ENCODE peak calls at places on chromosome 10, in eight cellular contexts. One of them, this sample, is unnamed.

GRCh38 chr10:112383325-112383724 is 9.4 kb downstream of the ACSL5 start:
- DNase-seq in GM20000: no peak
- DNase-seq in kidney epithelial cell: no peak
- DNase-seq in fibroblast of the aortic adventitia: peak; percentile 86
- DNase-seq in uterus: no peak
- DNase-seq in A549: no peak
- DNase-seq in GM06990: no peak
- DNase-seq in Peyer's patch: no peak
- DNase-seq in this sample: no peak

GRCh38 chr10:99964791-99965190 is 45.0 kb downstream of the DNMBP start:
- DNase-seq in GM06990: no peak
- DNase-seq in GM20000: no peak
- DNase-seq in Peyer's patch: no peak
- DNase-seq in A549: no peak
- DNase-seq in uterus: no peak
- DNase-seq in fibroblast of the aortic adventitia: peak; percentile 57
- DNase-seq in kidney epithelial cell: no peak
- DNase-seq in this sample: no peak

GRCh38 chr10:113168560-113168959 is 218.5 kb downstream of the TCF7L2 start:
- DNase-seq in A549: no peak
- DNase-seq in uterus: no peak
- DNase-seq in Peyer's patch: no peak
- DNase-seq in GM06990: no peak
- DNase-seq in kidney epithelial cell: no peak
- DNase-seq in GM20000: no peak
- DNase-seq in fibroblast of the aortic adventitia: no peak
- DNase-seq in this sample: no peak

GRCh38 chr10:370222-370825 is 235.1 kb downstream of the ZMYND11 start:
- DNase-seq in Peyer's patch: no peak
- DNase-seq in uterus: no peak
- DNase-seq in A549: no peak
- DNase-seq in fibroblast of the aortic adventitia: peak; percentile 61
- DNase-seq in kidney epithelial cell: no peak
- DNase-seq in GM06990: no peak
- DNase-seq in GM20000: no peak
- DNase-seq in this sample: no peak

GRCh38 chr10:102796407-102797176 is 40.6 kb downstream of the CYP17A1 start:
- DNase-seq in Peyer's patch: peak; percentile 86
- DNase-seq in GM20000: peak; percentile 74
- DNase-seq in GM06990: peak; percentile 58
- DNase-seq in uterus: peak; percentile 85
- DNase-seq in kidney epithelial cell: no peak
- DNase-seq in fibroblast of the aortic adventitia: peak; percentile 73
- DNase-seq in A549: no peak
- DNase-seq in this sample: peak; percentile 72

GRCh38 chr10:124693801-124694416 is 50.3 kb downstream of the FAM53B start:
- DNase-seq in Peyer's patch: no peak
- DNase-seq in A549: no peak
- DNase-seq in uterus: no peak
- DNase-seq in fibroblast of the aortic adventitia: no peak
- DNase-seq in GM20000: no peak
- DNase-seq in kidney epithelial cell: no peak
- DNase-seq in GM06990: no peak
- DNase-seq in this sample: no peak

GRCh38 chr10:13322615-13323148 is 22.8 kb upstream of the PHYH start:
- DNase-seq in Peyer's patch: no peak
- DNase-seq in kidney epithelial cell: no peak
- DNase-seq in GM06990: no peak
- DNase-seq in uterus: no peak
- DNase-seq in fibroblast of the aortic adventitia: no peak
- DNase-seq in A549: no peak
- DNase-seq in GM20000: no peak
- DNase-seq in this sample: no peak

GRCh38 chr10:12180221-12180974 is 15.3 kb downstream of the NUDT5 start:
- DNase-seq in fibroblast of the aortic adventitia: no peak
- DNase-seq in Peyer's patch: no peak
- DNase-seq in GM06990: no peak
- DNase-seq in GM20000: no peak
- DNase-seq in uterus: no peak
- DNase-seq in kidney epithelial cell: no peak
- DNase-seq in A549: no peak
- DNase-seq in this sample: no peak

GRCh38 chr10:4567637-4568036 is 258.4 kb upstream of the AKR1E2 start:
- DNase-seq in uterus: no peak
- DNase-seq in GM06990: no peak
- DNase-seq in Peyer's patch: no peak
- DNase-seq in A549: no peak
- DNase-seq in GM20000: no peak
- DNase-seq in kidney epithelial cell: no peak
- DNase-seq in fibroblast of the aortic adventitia: no peak
- DNase-seq in this sample: no peak

GRCh38 chr10:6513509-6513908 is 66.6 kb downstream of the PRKCQ start:
- DNase-seq in uterus: no peak
- DNase-seq in GM20000: no peak
- DNase-seq in fibroblast of the aortic adventitia: no peak
- DNase-seq in A549: no peak
- DNase-seq in GM06990: no peak
- DNase-seq in kidney epithelial cell: no peak
- DNase-seq in Peyer's patch: no peak
- DNase-seq in this sample: no peak

GRCh38 chr10:4775808-4776207 is 50.2 kb upstream of the AKR1E2 start:
- DNase-seq in GM20000: no peak
- DNase-seq in Peyer's patch: no peak
- DNase-seq in kidney epithelial cell: no peak
- DNase-seq in A549: peak; percentile 12
- DNase-seq in fibroblast of the aortic adventitia: no peak
- DNase-seq in uterus: no peak
- DNase-seq in GM06990: no peak
- DNase-seq in this sample: no peak

GRCh38 chr10:60427148-60427547 is 37.5 kb upstream of the ANK3 start:
- DNase-seq in fibroblast of the aortic adventitia: peak; percentile 27
- DNase-seq in A549: no peak
- DNase-seq in Peyer's patch: no peak
- DNase-seq in GM06990: no peak
- DNase-seq in kidney epithelial cell: no peak
- DNase-seq in GM20000: no peak
- DNase-seq in uterus: no peak
- DNase-seq in this sample: no peak

GRCh38 chr10:77648472-77648871 is 10.9 kb upstream of the KCNMA1 start:
- DNase-seq in Peyer's patch: no peak
- DNase-seq in GM06990: no peak
- DNase-seq in kidney epithelial cell: no peak
- DNase-seq in fibroblast of the aortic adventitia: no peak
- DNase-seq in GM20000: no peak
- DNase-seq in A549: no peak
- DNase-seq in uterus: no peak
- DNase-seq in this sample: no peak

GRCh38 chr10:43890124-43890523 is 241.4 kb upstream of the ZNF32 start:
- DNase-seq in uterus: no peak
- DNase-seq in kidney epithelial cell: no peak
- DNase-seq in fibroblast of the aortic adventitia: peak; percentile 82
- DNase-seq in Peyer's patch: no peak
- DNase-seq in GM06990: no peak
- DNase-seq in GM20000: no peak
- DNase-seq in A549: no peak
- DNase-seq in this sample: no peak

GRCh38 chr10:79425074-79425532 is 20.3 kb downstream of the ZCCHC24 start:
- DNase-seq in GM20000: no peak
- DNase-seq in kidney epithelial cell: no peak
- DNase-seq in Peyer's patch: no peak
- DNase-seq in A549: no peak
- DNase-seq in GM06990: no peak
- DNase-seq in fibroblast of the aortic adventitia: no peak
- DNase-seq in uterus: no peak
- DNase-seq in this sample: no peak

GRCh38 chr10:113680172-113681111 is 730 bp downstream of the CASP7 start:
- DNase-seq in GM06990: peak; percentile 76
- DNase-seq in fibroblast of the aortic adventitia: peak; percentile 59
- DNase-seq in GM20000: peak; percentile 28
- DNase-seq in A549: peak; percentile 28
- DNase-seq in Peyer's patch: peak; percentile 42
- DNase-seq in uterus: peak; percentile 45
- DNase-seq in kidney epithelial cell: peak; percentile 81
- DNase-seq in this sample: peak; percentile 35

GRCh38 chr10:99619090-99619800 is 994 bp downstream of the SLC25A28 start:
- DNase-seq in A549: no peak
- DNase-seq in GM06990: no peak
- DNase-seq in uterus: no peak
- DNase-seq in kidney epithelial cell: no peak
- DNase-seq in Peyer's patch: no peak
- DNase-seq in GM20000: peak; percentile 48
- DNase-seq in fibroblast of the aortic adventitia: peak; percentile 35
- DNase-seq in this sample: peak; percentile 32

GRCh38 chr10:125294109-125294508 is 133.7 kb upstream of the CTBP2 start:
- DNase-seq in A549: no peak
- DNase-seq in kidney epithelial cell: no peak
- DNase-seq in Peyer's patch: no peak
- DNase-seq in GM06990: no peak
- DNase-seq in GM20000: no peak
- DNase-seq in uterus: no peak
- DNase-seq in fibroblast of the aortic adventitia: no peak
- DNase-seq in this sample: no peak

GRCh38 chr10:36888925-36889573 is 236.3 kb upstream of the ANKRD30A start:
- DNase-seq in kidney epithelial cell: no peak
- DNase-seq in fibroblast of the aortic adventitia: no peak
- DNase-seq in Peyer's patch: no peak
- DNase-seq in GM20000: peak; percentile 23
- DNase-seq in GM06990: no peak
- DNase-seq in uterus: no peak
- DNase-seq in A549: peak; percentile 7
- DNase-seq in this sample: peak; percentile 17

GRCh38 chr10:4698075-4698474 is 127.9 kb upstream of the AKR1E2 start:
- DNase-seq in uterus: no peak
- DNase-seq in kidney epithelial cell: no peak
- DNase-seq in Peyer's patch: no peak
- DNase-seq in fibroblast of the aortic adventitia: peak; percentile 54
- DNase-seq in GM06990: no peak
- DNase-seq in GM20000: no peak
- DNase-seq in A549: no peak
- DNase-seq in this sample: no peak

GRCh38 chr10:33162248-33162575 is 172.3 kb downstream of the NRP1 start:
- DNase-seq in GM06990: no peak
- DNase-seq in uterus: no peak
- DNase-seq in GM20000: no peak
- DNase-seq in A549: no peak
- DNase-seq in kidney epithelial cell: no peak
- DNase-seq in fibroblast of the aortic adventitia: no peak
- DNase-seq in Peyer's patch: no peak
- DNase-seq in this sample: no peak

GRCh38 chr10:70551971-70552422 is 50.5 kb downstream of the PRF1 start:
- DNase-seq in Peyer's patch: no peak
- DNase-seq in fibroblast of the aortic adventitia: peak; percentile 93
- DNase-seq in GM20000: no peak
- DNase-seq in GM06990: no peak
- DNase-seq in uterus: no peak
- DNase-seq in A549: no peak
- DNase-seq in kidney epithelial cell: peak; percentile 67
- DNase-seq in this sample: no peak

GRCh38 chr10:35598379-35598778 is 6.8 kb upstream of the GJD4 start:
- DNase-seq in GM20000: no peak
- DNase-seq in fibroblast of the aortic adventitia: no peak
- DNase-seq in GM06990: no peak
- DNase-seq in Peyer's patch: no peak
- DNase-seq in uterus: no peak
- DNase-seq in A549: no peak
- DNase-seq in kidney epithelial cell: no peak
- DNase-seq in this sample: no peak
- TF ChIP-seq CTCF in GM20000: no peak
- TF ChIP-seq CTCF in fibroblast of the aortic adventitia: peak; percentile 51
- TF ChIP-seq CTCF in GM06990: peak; percentile 26
- TF ChIP-seq CTCF in Peyer's patch: peak; percentile 21
- TF ChIP-seq CTCF in uterus: peak; percentile 19
- TF ChIP-seq CTCF in A549: peak; percentile 47
- TF ChIP-seq CTCF in kidney epithelial cell: peak; percentile 49
- TF ChIP-seq CTCF in this sample: no peak

GRCh38 chr10:30709229-30709628 is 79.7 kb upstream of the LYZL2 start:
- DNase-seq in fibroblast of the aortic adventitia: no peak
- DNase-seq in kidney epithelial cell: no peak
- DNase-seq in GM06990: no peak
- DNase-seq in uterus: no peak
- DNase-seq in A549: no peak
- DNase-seq in GM20000: no peak
- DNase-seq in Peyer's patch: no peak
- DNase-seq in this sample: no peak
- TF ChIP-seq CTCF in fibroblast of the aortic adventitia: no peak
- TF ChIP-seq CTCF in kidney epithelial cell: peak; percentile 6
- TF ChIP-seq CTCF in GM06990: peak; percentile 32
- TF ChIP-seq CTCF in uterus: no peak
- TF ChIP-seq CTCF in A549: no peak
- TF ChIP-seq CTCF in GM20000: no peak
- TF ChIP-seq CTCF in Peyer's patch: no peak
- TF ChIP-seq CTCF in this sample: no peak

GRCh38 chr10:18719811-18720210 is 60.6 kb downstream of the ARL5B start:
- DNase-seq in kidney epithelial cell: no peak
- DNase-seq in uterus: no peak
- DNase-seq in GM06990: no peak
- DNase-seq in fibroblast of the aortic adventitia: peak; percentile 9
- DNase-seq in GM20000: no peak
- DNase-seq in A549: no peak
- DNase-seq in Peyer's patch: no peak
- DNase-seq in this sample: no peak
- TF ChIP-seq CTCF in kidney epithelial cell: no peak
- TF ChIP-seq CTCF in uterus: no peak
- TF ChIP-seq CTCF in GM06990: no peak
- TF ChIP-seq CTCF in fibroblast of the aortic adventitia: no peak
- TF ChIP-seq CTCF in GM20000: no peak
- TF ChIP-seq CTCF in A549: no peak
- TF ChIP-seq CTCF in Peyer's patch: no peak
- TF ChIP-seq CTCF in this sample: no peak

DNA sequence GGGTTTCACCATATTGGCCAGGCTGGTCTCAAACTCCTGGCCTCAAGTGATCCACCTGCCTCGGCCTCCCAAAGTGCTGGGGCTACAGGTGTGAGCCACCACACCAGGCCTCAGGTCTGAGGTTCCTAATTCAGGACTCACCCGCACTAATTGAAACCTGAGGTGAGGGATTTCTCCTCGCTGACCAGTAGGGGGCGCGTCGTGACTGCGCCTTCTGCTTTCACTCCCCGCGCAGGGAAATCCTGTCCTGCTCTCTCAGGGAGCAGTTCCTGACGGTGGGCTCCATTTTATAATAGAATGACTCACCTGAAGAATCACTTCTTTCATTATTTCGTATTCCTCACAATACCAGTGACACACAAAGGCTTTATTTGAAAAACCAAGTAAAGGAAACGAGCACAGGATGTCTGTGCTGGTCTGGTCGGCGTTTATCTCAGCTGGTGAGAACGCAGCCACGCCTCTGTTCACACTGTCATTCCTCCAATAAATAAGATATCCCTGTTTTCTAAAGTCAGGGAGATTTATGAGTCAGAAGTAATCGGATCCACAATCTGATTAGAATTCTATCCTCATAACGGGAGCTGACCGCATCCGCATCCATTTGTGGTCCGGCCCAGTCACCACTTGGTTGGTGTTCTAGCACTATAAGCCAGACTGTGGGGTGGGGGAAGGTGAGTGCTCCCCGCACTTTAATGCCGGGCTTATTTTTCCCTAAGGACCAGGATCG is 35.4 kb downstream of the BAG3 start:
- DNase-seq in fibroblast of the aortic adventitia: peak; percentile 91
- DNase-seq in GM20000: peak; percentile 79
- DNase-seq in A549: peak; percentile 81
- DNase-seq in GM06990: peak; percentile 61
- DNase-seq in uterus: peak; percentile 80
- DNase-seq in Peyer's patch: peak; percentile 64
- DNase-seq in kidney epithelial cell: no peak
- DNase-seq in this sample: peak; percentile 81
- TF ChIP-seq CTCF in fibroblast of the aortic adventitia: peak; percentile 85
- TF ChIP-seq CTCF in GM20000: peak; percentile 96
- TF ChIP-seq CTCF in A549: peak; percentile 92
- TF ChIP-seq CTCF in GM06990: peak; percentile 91
- TF ChIP-seq CTCF in uterus: peak; percentile 89
- TF ChIP-seq CTCF in Peyer's patch: peak; percentile 90
- TF ChIP-seq CTCF in kidney epithelial cell: peak; percentile 86
- TF ChIP-seq CTCF in this sample: peak; percentile 92

GRCh38 chr10:71687077-71687476 is 32.5 kb downstream of the C10orf105 start:
- DNase-seq in uterus: no peak
- DNase-seq in A549: no peak
- DNase-seq in Peyer's patch: no peak
- DNase-seq in GM06990: no peak
- DNase-seq in fibroblast of the aortic adventitia: no peak
- DNase-seq in GM20000: no peak
- DNase-seq in kidney epithelial cell: no peak
- DNase-seq in this sample: no peak
- TF ChIP-seq CTCF in uterus: no peak
- TF ChIP-seq CTCF in A549: no peak
- TF ChIP-seq CTCF in Peyer's patch: no peak
- TF ChIP-seq CTCF in GM06990: no peak
- TF ChIP-seq CTCF in fibroblast of the aortic adventitia: no peak
- TF ChIP-seq CTCF in GM20000: no peak
- TF ChIP-seq CTCF in kidney epithelial cell: no peak
- TF ChIP-seq CTCF in this sample: no peak

This sample was measured in GM10248.